ENCODE peak calls at places on chromosomes 13 and 19, in eight cellular contexts. B, O, I, A, Y, U, L and E are unnamed samples. For H3K9me3, the result is how much of the 10 kb centered on the place peaks cover.

GRCh38 chr13:105679832-105680231 is 855.6 kb downstream of the EFNB2 start:
- DNase-seq in B (no peak), O (no peak), I (no peak), A (no peak), Y (no peak), U (no peak), L (no peak), E (no peak)

GRCh38 chr13:80224468-80224867 is 116.5 kb downstream of the SPRY2 start:
- DNase-seq in B (no peak), O (no peak), I (no peak), A (peak), Y (no peak), U (no peak), L (no peak), E (no peak)

GRCh38 chr13:48908381-48909087 is 67.2 kb upstream of the FNDC3A start:
- DNase-seq in B (no peak), O (peak), I (no peak), A (no peak), Y (no peak), U (peak), L (no peak), E (no peak)

GRCh38 chr13:110714798-110715394 is 1.4 kb downstream of the ING1 start:
- DNase-seq in B (peak), O (peak), I (peak), A (no peak), Y (no peak), U (no peak), L (peak), E (peak)

GRCh38 chr19:45051929-45052579 is 13.2 kb downstream of the CLASRP start:
- DNase-seq in B (no peak), O (no peak), I (no peak), A (no peak), Y (no peak), U (no peak), L (no peak), E (no peak)

GRCh38 chr19:42531313-42531712 is 3.0 kb upstream of the CEACAM1 start:
- DNase-seq in B (no peak), O (no peak), I (no peak), A (peak), Y (no peak), U (no peak), L (no peak), E (no peak)

GRCh38 chr19:34837262-34837661 is 64.2 kb upstream of the ZNF599 start:
- DNase-seq in B (peak), O (no peak), I (no peak), A (no peak), Y (no peak), U (no peak), L (no peak), E (no peak)

GRCh38 chr13:50720856-50721663 is 122.4 kb downstream of the DLEU7 start:
- DNase-seq in B (no peak), O (no peak), I (no peak), A (no peak), Y (no peak), U (no peak), L (no peak), E (no peak)

GRCh38 chr13:98184796-98185195 is 7.7 kb upstream of the RNF113B start:
- DNase-seq in B (no peak), O (no peak), I (no peak), A (no peak), Y (no peak), U (no peak), L (no peak), E (no peak)

GRCh38 chr13:106986033-106986484 is 418.1 kb upstream of the ARGLU1 start:
- DNase-seq in B (no peak), O (peak), I (no peak), A (no peak), Y (no peak), U (no peak), L (no peak), E (no peak)

GRCh38 chr13:32426981-32427851 is 714 bp downstream of the N4BP2L1 start:
- DNase-seq in B (peak), O (no peak), I (peak), A (no peak), Y (no peak), U (no peak), L (no peak), E (peak)

GRCh38 chr13:46639033-46639981 is 86.3 kb downstream of the LRCH1 start:
- DNase-seq in B (no peak), O (no peak), I (no peak), A (no peak), Y (no peak), U (no peak), L (peak), E (no peak)

GRCh38 chr13:57633141-57633949 is 1.8 kb downstream of the PCDH17 start:
- DNase-seq in B (peak), O (peak), I (peak), A (no peak), Y (no peak), U (no peak), L (no peak), E (no peak)

GRCh38 chr19:44943801-44944249 is 1.8 kb downstream of the APOC4 start:
- DNase-seq in B (no peak), O (no peak), I (peak), A (no peak), Y (peak), U (no peak), L (no peak), E (no peak)

DNA sequence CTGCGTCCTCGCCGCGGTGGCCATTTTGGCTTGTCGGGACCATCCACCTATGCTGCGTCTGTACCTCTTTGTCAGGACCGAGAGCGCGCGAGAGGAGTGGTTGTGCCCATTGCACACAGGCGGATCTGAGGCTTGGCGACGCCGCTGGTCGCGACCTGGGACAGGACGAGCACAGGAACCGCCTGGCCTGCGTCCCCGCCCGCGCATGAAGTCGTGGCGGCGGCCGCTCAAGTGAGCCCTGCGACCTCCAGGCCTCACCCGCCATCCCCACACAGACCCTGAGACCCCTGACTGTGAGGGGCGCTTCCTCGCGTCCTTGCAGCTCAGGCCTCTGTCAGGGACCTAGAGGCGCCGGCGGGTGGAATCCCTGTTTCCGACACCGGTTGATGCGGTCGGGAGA is 16.8 kb downstream of the ZNF586 start:
- DNase-seq in B (no peak), O (no peak), I (no peak), A (no peak), Y (no peak), U (no peak), L (no peak), E (no peak)
- H3K9me3 ChIP-seq in B (under half), O (under half), I (under half), A (under half), Y (under half), U (half or more), L (under half), E (half or more)

GRCh38 chr19:13063461-13064091 is 39.1 kb downstream of the LYL1 start:
- DNase-seq in B (no peak), O (no peak), I (peak), A (no peak), Y (no peak), U (no peak), L (no peak), E (no peak)
- H3K27ac ChIP-seq in B (no peak), O (no peak), I (peak), A (no peak), Y (no peak), U (peak), L (no peak), E (no peak)

GRCh38 chr19:51873097-51873496 is 14.7 kb downstream of the ZNF577 start:
- DNase-seq in B (no peak), O (no peak), I (no peak), A (no peak), Y (no peak), U (no peak), L (no peak), E (no peak)
- H3K4me3 ChIP-seq in B (no peak), O (no peak), I (no peak), A (no peak), Y (no peak), U (peak), L (no peak), E (peak)

GRCh38 chr19:51980116-51980736 is 6.4 kb downstream of the ZNF350 start:
- DNase-seq in B (no peak), O (no peak), I (no peak), A (no peak), Y (no peak), U (no peak), L (no peak), E (no peak)
- H3K9me3 ChIP-seq in B (under half), O (under half), I (half or more), A (under half), Y (under half), U (half or more), L (under half), E (under half)

DNA sequence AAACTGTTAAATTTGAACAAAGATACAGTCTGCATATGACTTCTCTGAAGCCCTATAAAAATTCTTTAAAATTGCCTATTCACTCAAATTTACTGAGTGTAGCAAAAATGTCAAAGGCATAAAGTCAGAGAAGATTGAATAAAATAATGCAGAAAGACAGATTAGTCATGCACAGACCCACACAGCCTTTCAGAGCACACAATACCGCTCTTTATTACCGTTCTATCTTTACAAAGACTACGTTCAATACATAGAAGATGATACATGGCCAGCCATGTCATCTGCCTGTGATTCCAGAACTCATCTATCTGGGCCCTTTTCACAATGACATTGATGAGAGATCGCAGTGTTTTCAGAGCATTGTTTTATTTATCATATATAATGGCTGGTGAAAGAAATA is 107.2 kb downstream of the URI1 start:
- DNase-seq in B (no peak), O (no peak), I (no peak), A (no peak), Y (no peak), U (no peak), L (no peak), E (no peak)
- H3K27ac ChIP-seq in B (no peak), O (no peak), I (no peak), A (no peak), Y (no peak), U (no peak), L (no peak), E (no peak)

GRCh38 chr19:2236285-2237050 is at the start of the genes PLEKHJ1 and SF3A2:
- DNase-seq in B (peak), O (peak), I (peak), A (peak), Y (peak), U (peak), L (peak), E (peak)
- H3K4me3 ChIP-seq in B (peak), O (peak), I (peak), A (peak), Y (peak), U (peak), L (peak), E (peak)

GRCh38 chr19:20471441-20471840 is 94.1 kb downstream of the ZNF737 start:
- DNase-seq in B (no peak), O (no peak), I (no peak), A (no peak), Y (no peak), U (no peak), L (no peak), E (no peak)

GRCh38 chr19:20470345-20471119 is 95.0 kb downstream of the ZNF737 start:
- DNase-seq in B (peak), O (no peak), I (no peak), A (no peak), Y (no peak), U (no peak), L (no peak), E (no peak)

GRCh38 chr19:20472854-20473253 is 92.7 kb downstream of the ZNF737 start:
- DNase-seq in B (no peak), O (no peak), I (no peak), A (no peak), Y (no peak), U (no peak), L (no peak), E (no peak)
- H3K9me3 ChIP-seq in B (under half), O (under half), I (under half), A (under half), Y (under half), U (under half), L (half or more), E (under half)

GRCh38 chr19:49094505-49095482 is 9.5 kb downstream of the SNRNP70 start:
- DNase-seq in B (no peak), O (no peak), I (peak), A (no peak), Y (no peak), U (no peak), L (no peak), E (no peak)
- H3K27ac ChIP-seq in B (no peak), O (no peak), I (peak), A (no peak), Y (no peak), U (no peak), L (no peak), E (no peak)

DNA sequence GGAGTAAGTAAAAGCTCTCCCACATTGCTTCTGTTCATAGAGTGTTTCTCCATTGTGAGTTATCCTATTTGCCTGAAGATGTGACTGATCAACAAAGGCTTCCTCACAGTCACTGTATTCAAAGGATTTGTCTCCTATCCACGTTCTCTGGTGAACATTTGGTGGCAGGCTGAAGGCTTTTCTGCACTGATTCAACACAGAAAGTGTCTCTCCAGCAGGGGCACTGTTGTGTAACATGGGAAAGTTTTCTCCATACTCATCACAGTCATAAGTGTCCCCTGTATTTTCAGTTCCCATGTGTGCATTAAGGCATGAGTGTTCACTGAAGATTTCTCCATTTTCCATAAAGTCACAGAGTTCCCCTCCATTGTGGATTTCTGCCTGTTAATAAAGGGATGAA is 17.6 kb downstream of the ZNF121 start:
- DNase-seq in B (no peak), O (no peak), I (no peak), A (no peak), Y (peak), U (no peak), L (no peak), E (no peak)
- H3K4me3 ChIP-seq in B (no peak), O (no peak), I (no peak), A (no peak), Y (no peak), U (no peak), L (no peak), E (no peak)

DNA sequence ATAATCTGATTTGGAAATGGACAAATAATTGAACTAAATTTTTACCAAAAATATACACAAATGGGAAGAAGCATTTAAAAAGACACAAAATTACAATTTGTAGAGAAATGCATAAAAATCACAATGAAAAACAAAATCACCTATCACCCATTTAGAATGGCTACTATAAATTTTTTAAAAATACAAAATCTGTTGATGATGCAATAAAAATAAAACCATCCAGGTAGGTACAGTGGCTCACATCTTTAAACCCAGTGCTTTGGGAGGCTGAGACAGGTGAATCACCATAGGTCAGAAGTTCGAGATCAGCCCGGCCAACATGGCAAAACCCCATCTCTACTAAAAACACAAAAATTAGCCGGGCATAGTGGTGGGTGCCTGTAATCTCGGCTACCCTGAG is 23.5 kb downstream of the ZNF43 start:
- DNase-seq in B (no peak), O (no peak), I (no peak), A (no peak), Y (no peak), U (no peak), L (no peak), E (no peak)
- H3K9me3 ChIP-seq in B (under half), O (under half), I (half or more), A (under half), Y (under half), U (half or more), L (half or more), E (under half)